ENCODE peak calls at places on chromosomes 2 and 18, in eight cellular contexts. J is AG04450; P is HS-27A; S is amniotic epithelial cell; G is activated naive CD4-positive, alpha-beta T cell; L is ACHN; R is activated T-cell treated with anti-CD3 and anti-CD28 coated beads for 1 hour; Y is KG1. Q is an unnamed sample.

GRCh38 chr18:23523429-23524212 is 20.3 kb downstream of the RMC1 start:
- DNase-seq in J (no peak), P (no peak), S (peak), G (no peak), L (no peak), R (no peak), Y (no peak), Q (no peak)

GRCh38 chr2:11389551-11390528 is 45.4 kb upstream of the ROCK2 start:
- DNase-seq in J (peak), P (peak), S (peak), G (no peak), L (peak), R (no peak), Y (no peak), Q (no peak)

GRCh38 chr2:75241696-75242095 is 42.4 kb upstream of the TACR1 start:
- DNase-seq in J (no peak), P (no peak), S (peak), G (no peak), L (peak), R (no peak), Y (no peak), Q (peak)

GRCh38 chr2:233404227-233404626 is 49.9 kb downstream of the DGKD start:
- DNase-seq in J (no peak), P (no peak), S (peak), G (no peak), L (peak), R (peak), Y (no peak), Q (peak)

GRCh38 chr18:63430526-63430925 is 8.2 kb upstream of the VPS4B start:
- DNase-seq in J (no peak), P (no peak), S (no peak), G (no peak), L (no peak), R (no peak), Y (no peak), Q (no peak)

GRCh38 chr2:52882974-52883373 is 884.6 kb upstream of the CHAC2 start:
- DNase-seq in J (no peak), P (no peak), S (no peak), G (no peak), L (no peak), R (no peak), Y (no peak), Q (no peak)

GRCh38 chr18:67425724-67426123 is 90.8 kb downstream of the DSEL start:
- DNase-seq in J (peak), P (peak), S (peak), G (no peak), L (peak), R (no peak), Y (no peak), Q (no peak)

GRCh38 chr2:17752892-17753802 is 463 bp downstream of the SMC6 start:
- DNase-seq in J (no peak), P (no peak), S (no peak), G (peak), L (peak), R (no peak), Y (no peak), Q (peak)